ENCODE peak calls at places on chromosomes 12 and 14, in eight cellular contexts. W is heart left ventricle, J is lower leg skin, B is HFFc6, C is AML-193, G is occipital lobe, Y is ELF-1, V is epithelial cell of esophagus. K is an unnamed sample.

GRCh38 chr12:132840536-132840935 is 11.9 kb upstream of the GOLGA3 start:
- DNase-seq in W (no peak), J (no peak), B (no peak), C (no peak), G (no peak), Y (no peak), V (no peak), K (no peak)

GRCh38 chr12:48572326-48572725 is 2.5 kb upstream of the LALBA start:
- DNase-seq in W (no peak), J (no peak), B (no peak), C (no peak), G (no peak), Y (no peak), V (peak), K (no peak)

GRCh38 chr12:77814361-77814760 is 16.3 kb upstream of the NAV3 start:
- DNase-seq in W (no peak), J (no peak), B (no peak), C (no peak), G (no peak), Y (no peak), V (no peak), K (no peak)

GRCh38 chr12:6360578-6361490 is 14.5 kb downstream of the SCNN1A start:
- DNase-seq in W (no peak), J (no peak), B (no peak), C (no peak), G (no peak), Y (no peak), V (no peak), K (no peak)

GRCh38 chr14:35295845-35296161 is 3.6 kb downstream of the PSMA6 start:
- DNase-seq in W (no peak), J (no peak), B (no peak), C (no peak), G (no peak), Y (no peak), V (no peak), K (no peak)

GRCh38 chr12:115044073-115044472 is 360.1 kb upstream of the TBX3 start:
- DNase-seq in W (no peak), J (no peak), B (no peak), C (no peak), G (no peak), Y (no peak), V (no peak), K (no peak)

GRCh38 chr14:33401326-33401725 is 462.6 kb downstream of the NPAS3 start:
- DNase-seq in W (no peak), J (no peak), B (no peak), C (no peak), G (no peak), Y (no peak), V (no peak), K (no peak)

GRCh38 chr12:26734510-26735248 is 98.3 kb downstream of the ITPR2 start:
- DNase-seq in W (no peak), J (no peak), B (no peak), C (no peak), G (no peak), Y (no peak), V (no peak), K (no peak)

GRCh38 chr12:20625531-20625930 is 69.6 kb upstream of the SLCO1C1 start:
- DNase-seq in W (no peak), J (no peak), B (no peak), C (no peak), G (no peak), Y (no peak), V (no peak), K (no peak)

GRCh38 chr12:121456551-121456950 is 56.6 kb downstream of the RNF34 start:
- DNase-seq in W (no peak), J (no peak), B (no peak), C (no peak), G (no peak), Y (peak), V (peak), K (no peak)

GRCh38 chr12:121529184-121529583 is 51.6 kb downstream of the KDM2B start:
- DNase-seq in W (no peak), J (no peak), B (no peak), C (no peak), G (no peak), Y (no peak), V (no peak), K (no peak)

GRCh38 chr14:105411017-105411941 is 8.3 kb upstream of the MTA1 start:
- DNase-seq in W (peak), J (no peak), B (no peak), C (no peak), G (no peak), Y (peak), V (peak), K (peak)

GRCh38 chr12:67716817-67717216 is 68.3 kb downstream of the DYRK2 start:
- DNase-seq in W (no peak), J (no peak), B (peak), C (no peak), G (no peak), Y (no peak), V (peak), K (no peak)

GRCh38 chr12:5798242-5799015 is 146.6 kb downstream of the ANO2 start:
- DNase-seq in W (no peak), J (no peak), B (no peak), C (no peak), G (no peak), Y (no peak), V (no peak), K (no peak)

GRCh38 chr12:52063986-52064649 is 5.7 kb upstream of the ATG101 start:
- DNase-seq in W (peak), J (no peak), B (peak), C (no peak), G (no peak), Y (no peak), V (peak), K (peak)

K was measured in sigmoid colon.